ENCODE peak calls at places on chromosomes 1 and 21, in six cellular contexts. One of them, this sample, is unnamed.

GRCh38 chr1:98662354-98662665 is 789 bp downstream of the SNX7 start:
- DNase-seq in Right ventricle myocardium superior: no peak
- DNase-seq in mesenteric fat pad: no peak
- DNase-seq in heart right ventricle: no peak
- DNase-seq in T-helper 17 cell: no peak
- DNase-seq in right lobe of liver: no peak
- DNase-seq in this sample: no peak

GRCh38 chr1:163844393-163844948 is 522.7 kb downstream of the NUF2 start:
- DNase-seq in Right ventricle myocardium superior: no peak
- DNase-seq in mesenteric fat pad: no peak
- DNase-seq in heart right ventricle: no peak
- DNase-seq in T-helper 17 cell: no peak
- DNase-seq in right lobe of liver: no peak
- DNase-seq in this sample: peak; percentile 23

GRCh38 chr1:160161965-160162705 is 10.7 kb downstream of the ATP1A4 start:
- DNase-seq in Right ventricle myocardium superior: no peak
- DNase-seq in mesenteric fat pad: no peak
- DNase-seq in heart right ventricle: peak; percentile 16
- DNase-seq in T-helper 17 cell: no peak
- DNase-seq in right lobe of liver: no peak
- DNase-seq in this sample: peak; percentile 85

GRCh38 chr1:178393370-178393769 is 103.4 kb downstream of the CLEC20A start:
- DNase-seq in Right ventricle myocardium superior: no peak
- DNase-seq in mesenteric fat pad: no peak
- DNase-seq in heart right ventricle: no peak
- DNase-seq in T-helper 17 cell: no peak
- DNase-seq in right lobe of liver: no peak
- DNase-seq in this sample: no peak

GRCh38 chr1:109718495-109718894 is 6.4 kb downstream of the GSTM5 start:
- DNase-seq in Right ventricle myocardium superior: no peak
- DNase-seq in mesenteric fat pad: no peak
- DNase-seq in heart right ventricle: no peak
- DNase-seq in T-helper 17 cell: no peak
- DNase-seq in right lobe of liver: no peak
- DNase-seq in this sample: peak; percentile 51

GRCh38 chr1:192489748-192490147 is 85.8 kb upstream of the RGS1 start:
- DNase-seq in Right ventricle myocardium superior: peak; percentile 59
- DNase-seq in mesenteric fat pad: no peak
- DNase-seq in heart right ventricle: peak; percentile 64
- DNase-seq in T-helper 17 cell: no peak
- DNase-seq in right lobe of liver: no peak
- DNase-seq in this sample: no peak

GRCh38 chr1:25550155-25550506 is 6.7 kb downstream of the LDLRAP1 start:
- DNase-seq in Right ventricle myocardium superior: no peak
- DNase-seq in mesenteric fat pad: no peak
- DNase-seq in heart right ventricle: no peak
- DNase-seq in T-helper 17 cell: no peak
- DNase-seq in right lobe of liver: no peak
- DNase-seq in this sample: no peak

GRCh38 chr21:45029298-45029967 is 44.9 kb upstream of the ADARB1 start:
- DNase-seq in Right ventricle myocardium superior: peak; percentile 77
- DNase-seq in mesenteric fat pad: peak; percentile 82
- DNase-seq in heart right ventricle: no peak
- DNase-seq in T-helper 17 cell: no peak
- DNase-seq in right lobe of liver: no peak
- DNase-seq in this sample: peak; percentile 96

GRCh38 chr1:113684153-113684541 is 75.1 kb downstream of the PHTF1 start:
- DNase-seq in Right ventricle myocardium superior: peak; percentile 78
- DNase-seq in mesenteric fat pad: no peak
- DNase-seq in heart right ventricle: peak; percentile 53
- DNase-seq in T-helper 17 cell: no peak
- DNase-seq in right lobe of liver: no peak
- DNase-seq in this sample: no peak

GRCh38 chr1:15261155-15262002 is 14.4 kb downstream of the FHAD1 start:
- DNase-seq in Right ventricle myocardium superior: peak; percentile 57
- DNase-seq in mesenteric fat pad: peak; percentile 85
- DNase-seq in heart right ventricle: peak; percentile 23
- DNase-seq in T-helper 17 cell: no peak
- DNase-seq in right lobe of liver: peak; percentile 57
- DNase-seq in this sample: no peak

GRCh38 chr1:23249785-23250184 is 32.5 kb upstream of the HTR1D start:
- DNase-seq in Right ventricle myocardium superior: no peak
- DNase-seq in mesenteric fat pad: no peak
- DNase-seq in heart right ventricle: no peak
- DNase-seq in T-helper 17 cell: no peak
- DNase-seq in right lobe of liver: no peak
- DNase-seq in this sample: no peak

GRCh38 chr1:56029329-56030003 is 549.9 kb downstream of the PLPP3 start:
- DNase-seq in Right ventricle myocardium superior: no peak
- DNase-seq in mesenteric fat pad: no peak
- DNase-seq in heart right ventricle: no peak
- DNase-seq in T-helper 17 cell: no peak
- DNase-seq in right lobe of liver: no peak
- DNase-seq in this sample: no peak

GRCh38 chr1:244113532-244114320 is 62.6 kb downstream of the ZBTB18 start:
- DNase-seq in Right ventricle myocardium superior: no peak
- DNase-seq in mesenteric fat pad: no peak
- DNase-seq in heart right ventricle: no peak
- DNase-seq in T-helper 17 cell: no peak
- DNase-seq in right lobe of liver: no peak
- DNase-seq in this sample: no peak

GRCh38 chr1:64469614-64469976 is 334 bp upstream of the CACHD1 start:
- DNase-seq in Right ventricle myocardium superior: no peak
- DNase-seq in mesenteric fat pad: no peak
- DNase-seq in heart right ventricle: no peak
- DNase-seq in T-helper 17 cell: no peak
- DNase-seq in right lobe of liver: no peak
- DNase-seq in this sample: no peak

GRCh38 chr1:211378844-211379243 is 52.2 kb downstream of the TRAF5 start:
- DNase-seq in Right ventricle myocardium superior: no peak
- DNase-seq in mesenteric fat pad: no peak
- DNase-seq in heart right ventricle: no peak
- DNase-seq in T-helper 17 cell: no peak
- DNase-seq in right lobe of liver: no peak
- DNase-seq in this sample: no peak

GRCh38 chr1:160416369-160416768 is 16.0 kb downstream of the VANGL2 start:
- DNase-seq in Right ventricle myocardium superior: no peak
- DNase-seq in mesenteric fat pad: no peak
- DNase-seq in heart right ventricle: no peak
- DNase-seq in T-helper 17 cell: no peak
- DNase-seq in right lobe of liver: no peak
- DNase-seq in this sample: peak; percentile 75

GRCh38 chr1:53172751-53173498 is 23.7 kb upstream of the CPT2 start:
- DNase-seq in Right ventricle myocardium superior: no peak
- DNase-seq in mesenteric fat pad: no peak
- DNase-seq in heart right ventricle: no peak
- DNase-seq in T-helper 17 cell: no peak
- DNase-seq in right lobe of liver: no peak
- DNase-seq in this sample: peak; percentile 83

GRCh38 chr1:31238986-31239613 is 587 bp downstream of the NKAIN1 start:
- DNase-seq in Right ventricle myocardium superior: no peak
- DNase-seq in mesenteric fat pad: no peak
- DNase-seq in heart right ventricle: no peak
- DNase-seq in T-helper 17 cell: no peak
- DNase-seq in right lobe of liver: no peak
- DNase-seq in this sample: peak; percentile 66

GRCh38 chr1:191528275-191528674 is 630.0 kb upstream of the RGS18 start:
- DNase-seq in Right ventricle myocardium superior: no peak
- DNase-seq in mesenteric fat pad: no peak
- DNase-seq in heart right ventricle: no peak
- DNase-seq in T-helper 17 cell: no peak
- DNase-seq in right lobe of liver: no peak
- DNase-seq in this sample: no peak

This sample was measured in WERI-Rb-1.